ENCODE peak calls at places on chromosome 7, in four cellular contexts. One of them, this sample, is unnamed.

GRCh38 chr7:120833551-120833950 is 24.4 kb downstream of the TSPAN12 start:
- DNase-seq in fibroblast of the conjunctiva: no peak
- DNase-seq in AG08395: no peak
- DNase-seq in NCI-H1436: no peak
- DNase-seq in this sample: no peak

GRCh38 chr7:158648787-158649186 is 55.8 kb downstream of the NCAPG2 start:
- DNase-seq in AG08395: peak
- DNase-seq in fibroblast of the conjunctiva: no peak
- DNase-seq in NCI-H1436: no peak
- DNase-seq in this sample: no peak

GRCh38 chr7:50539725-50540124 is 25.5 kb downstream of the DDC start:
- DNase-seq in AG08395: no peak
- DNase-seq in NCI-H1436: no peak
- DNase-seq in fibroblast of the conjunctiva: no peak
- DNase-seq in this sample: no peak

GRCh38 chr7:3289996-3290395 is 11.1 kb upstream of the SDK1 start:
- DNase-seq in fibroblast of the conjunctiva: no peak
- DNase-seq in AG08395: no peak
- DNase-seq in NCI-H1436: no peak
- DNase-seq in this sample: no peak

GRCh38 chr7:24756989-24757798 is at the start of gene GSDME:
- DNase-seq in AG08395: peak
- DNase-seq in fibroblast of the conjunctiva: peak
- DNase-seq in NCI-H1436: peak
- DNase-seq in this sample: peak

GRCh38 chr7:123747620-123748141 is 1.1 kb downstream of the WASL start:
- DNase-seq in AG08395: peak
- DNase-seq in fibroblast of the conjunctiva: peak
- DNase-seq in NCI-H1436: no peak
- DNase-seq in this sample: peak

GRCh38 chr7:767941-768729 is 41.1 kb upstream of the PRKAR1B start:
- DNase-seq in fibroblast of the conjunctiva: peak
- DNase-seq in AG08395: no peak
- DNase-seq in NCI-H1436: peak
- DNase-seq in this sample: no peak

GRCh38 chr7:147894271-147894670 is 696.3 kb upstream of the C7orf33 start:
- DNase-seq in fibroblast of the conjunctiva: no peak
- DNase-seq in AG08395: no peak
- DNase-seq in NCI-H1436: peak
- DNase-seq in this sample: no peak

GRCh38 chr7:159027091-159027802 is 117.4 kb downstream of the VIPR2 start:
- DNase-seq in fibroblast of the conjunctiva: no peak
- DNase-seq in AG08395: no peak
- DNase-seq in NCI-H1436: no peak
- DNase-seq in this sample: no peak

GRCh38 chr7:49852619-49853462 is 79.4 kb downstream of the VWC2 start:
- DNase-seq in fibroblast of the conjunctiva: peak
- DNase-seq in AG08395: peak
- DNase-seq in NCI-H1436: peak
- DNase-seq in this sample: no peak

GRCh38 chr7:63931057-63931600 is 67.5 kb upstream of the ZNF722 start:
- DNase-seq in NCI-H1436: no peak
- DNase-seq in AG08395: no peak
- DNase-seq in fibroblast of the conjunctiva: no peak
- DNase-seq in this sample: no peak

This sample was measured in immature natural killer cell.